ENCODE peak calls at places on chromosome 12, in eight cellular contexts. T is tibial nerve; C is astrocyte; W is cardiac muscle cell; J is heart left ventricle; L is CD4-positive, alpha-beta T cell; K is fibroblast of the aortic adventitia; B is left ventricle myocardium inferior. S is an unnamed sample.

GRCh38 chr12:65673291-65673690 is 151.0 kb upstream of the HMGA2 start:
- DNase-seq in L (no peak), K (no peak), C (no peak), T (no peak), J (no peak), W (no peak), B (no peak), S (no peak)

GRCh38 chr12:85092814-85093370 is 56.7 kb downstream of the LRRIQ1 start:
- DNase-seq in B (no peak), J (no peak), T (no peak), W (no peak), C (no peak), K (no peak), L (no peak), S (no peak)

GRCh38 chr12:953776-954175 is 4.3 kb upstream of the RAD52 start:
- DNase-seq in W (no peak), B (no peak), J (no peak), K (peak; percentile 44), L (no peak), C (peak; percentile 71), T (no peak), S (no peak)

GRCh38 chr12:64066052-64066451 is 156.0 kb downstream of the KICS2 start:
- DNase-seq in J (no peak), B (no peak), W (no peak), K (peak; percentile 64), L (no peak), C (no peak), T (no peak), S (no peak)

GRCh38 chr12:51048601-51049369 is 658 bp downstream of the LETMD1 start:
- DNase-seq in T (no peak), L (no peak), B (no peak), K (no peak), C (no peak), J (no peak), W (peak; percentile 13), S (no peak)

GRCh38 chr12:124608451-124608870 is 41.0 kb upstream of the NCOR2 start:
- DNase-seq in B (no peak), J (no peak), W (no peak), K (no peak), L (no peak), C (no peak), T (no peak), S (peak; percentile 72)

GRCh38 chr12:117890644-117891043 is 78.1 kb downstream of the KSR2 start:
- DNase-seq in C (no peak), J (no peak), K (peak; percentile 32), L (no peak), B (no peak), W (no peak), T (no peak), S (no peak)

GRCh38 chr12:78181544-78182162 is 351.0 kb downstream of the NAV3 start:
- DNase-seq in J (no peak), C (no peak), L (no peak), W (peak; percentile 36), B (no peak), T (no peak), K (peak; percentile 58), S (no peak)

GRCh38 chr12:6215932-6216494 is 15.8 kb downstream of the CD9 start:
- DNase-seq in L (no peak), B (no peak), K (peak; percentile 83), J (no peak), C (peak; percentile 91), T (peak; percentile 58), W (no peak), S (no peak)

GRCh38 chr12:110256780-110257431 is 24.1 kb upstream of the ATP2A2 start:
- DNase-seq in B (peak; percentile 51), T (peak; percentile 28), K (no peak), L (no peak), J (peak; percentile 49), C (no peak), W (no peak), S (peak; percentile 78)

GRCh38 chr12:128583453-128583852 is 240.3 kb downstream of the SLC15A4 start:
- DNase-seq in L (no peak), T (no peak), J (no peak), W (peak; percentile 2), C (no peak), B (no peak), K (no peak), S (no peak)
- TF ChIP-seq CTCF in L (no peak), T (no peak), J (no peak), W (no peak), C (no peak), B (no peak), K (no peak), S (no peak)

GRCh38 chr12:24631691-24632090 is 317.2 kb downstream of the BCAT1 start:
- DNase-seq in L (no peak), W (no peak), T (no peak), J (no peak), B (no peak), C (no peak), K (no peak), S (no peak)

GRCh38 chr12:24625103-24625502 is 323.8 kb downstream of the BCAT1 start:
- DNase-seq in J (no peak), W (no peak), C (no peak), B (no peak), T (no peak), K (no peak), L (no peak), S (no peak)

DNA sequence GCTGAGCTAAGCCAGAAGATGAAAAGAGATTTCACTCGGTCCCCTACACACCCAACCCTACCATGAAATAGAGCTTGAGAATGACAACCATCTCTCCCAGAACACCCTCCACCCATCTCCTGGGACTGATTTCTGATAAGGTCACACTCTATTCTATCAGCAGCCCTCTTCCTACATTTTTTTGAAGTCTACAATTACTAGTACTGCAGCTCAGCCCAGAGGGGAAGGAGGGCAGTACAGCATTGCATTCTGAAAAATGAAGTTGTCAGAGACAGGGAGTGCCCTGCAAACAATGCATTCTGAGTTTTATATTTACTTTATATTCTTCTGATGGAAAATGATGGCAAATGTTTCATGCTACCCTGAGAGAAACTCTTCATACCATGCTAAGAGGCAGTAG is 318.5 kb downstream of the BCAT1 start:
- DNase-seq in J (no peak), K (peak; percentile 6), W (no peak), B (no peak), T (no peak), C (no peak), L (no peak), S (no peak)
- TF ChIP-seq CTCF in J (no peak), K (peak; percentile 23), W (peak; percentile 29), B (no peak), T (no peak), C (peak; percentile 12), L (no peak), S (no peak)

GRCh38 chr12:81081726-81082125 is 3.8 kb downstream of the ACSS3 start:
- DNase-seq in K (no peak), J (no peak), L (no peak), B (no peak), C (peak; percentile 53), W (no peak), T (no peak), S (no peak)
- TF ChIP-seq CTCF in K (no peak), J (no peak), L (no peak), B (no peak), C (no peak), W (no peak), T (no peak), S (no peak)

GRCh38 chr12:53961025-53961761 is 6.5 kb downstream of the HOXC12 start:
- DNase-seq in K (no peak), B (no peak), L (no peak), J (no peak), C (no peak), W (no peak), T (no peak), S (no peak)
- TF ChIP-seq CTCF in K (no peak), B (no peak), L (no peak), J (no peak), C (no peak), W (no peak), T (no peak), S (no peak)

DNA sequence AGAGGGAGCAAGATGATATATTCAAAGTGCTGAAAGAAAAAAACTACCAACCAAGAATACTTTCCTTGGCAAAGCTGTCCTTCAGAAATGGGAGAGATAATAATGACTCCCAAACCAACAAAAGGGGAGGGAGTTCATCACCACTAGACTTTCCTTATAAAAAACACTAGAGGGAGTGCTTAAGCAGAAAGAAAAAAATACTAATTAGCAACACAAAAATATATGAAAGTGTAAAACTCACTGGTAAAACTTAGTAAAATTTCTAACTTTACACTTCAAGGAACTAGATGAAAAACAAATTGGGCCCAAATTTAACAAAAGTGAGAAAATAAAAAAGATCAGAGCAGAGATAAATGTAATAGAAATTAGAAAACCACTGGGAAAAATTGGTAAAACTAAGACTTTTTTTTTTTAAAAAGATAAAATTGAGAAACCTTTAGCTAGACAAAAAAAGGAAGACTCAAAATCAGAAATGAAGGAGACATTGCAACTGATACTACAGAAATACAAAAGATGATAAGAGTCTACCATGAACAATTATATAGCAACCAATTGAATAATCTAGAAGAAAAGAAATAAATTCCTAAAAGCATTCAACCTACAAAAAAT is 60.4 kb upstream of the FAR2 start:
- DNase-seq in W (no peak), B (no peak), T (no peak), C (no peak), J (no peak), L (no peak), K (peak; percentile 37), S (no peak)
- TF ChIP-seq CTCF in W (peak; percentile 57), B (peak; percentile 50), T (peak; percentile 28), C (peak; percentile 46), J (peak; percentile 25), L (peak; percentile 67), K (peak; percentile 45), S (peak; percentile 72)

DNA sequence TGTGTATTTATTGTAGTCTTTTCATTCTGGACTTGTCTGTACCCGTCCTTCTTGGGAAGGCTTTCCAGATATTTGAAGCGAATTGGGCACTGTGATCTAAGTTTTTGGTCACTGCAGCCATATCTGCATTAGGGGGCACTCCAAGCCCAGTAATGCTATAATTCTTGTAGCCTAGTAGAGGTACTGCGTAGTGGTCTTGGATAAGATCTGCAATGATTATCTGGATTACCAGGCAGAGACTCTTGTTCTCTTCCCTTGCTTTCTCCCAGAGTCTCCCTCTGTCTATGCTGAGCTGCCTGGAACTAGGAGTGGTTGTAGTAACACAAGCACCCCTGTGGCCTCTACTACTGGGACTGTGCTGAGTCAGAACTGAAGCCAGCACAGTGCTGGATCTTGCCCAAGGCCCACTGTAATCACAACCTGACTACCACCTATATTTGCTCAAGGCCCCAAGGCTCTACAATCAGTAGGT is 30.0 kb downstream of the SLC38A2 start:
- DNase-seq in B (no peak), W (no peak), T (no peak), L (no peak), J (peak; percentile 31), C (peak; percentile 20), K (peak; percentile 77), S (no peak)
- TF ChIP-seq CTCF in B (peak; percentile 75), W (peak; percentile 47), T (peak; percentile 40), L (peak; percentile 78), J (peak; percentile 76), C (peak; percentile 33), K (peak; percentile 58), S (peak; percentile 61)

DNA sequence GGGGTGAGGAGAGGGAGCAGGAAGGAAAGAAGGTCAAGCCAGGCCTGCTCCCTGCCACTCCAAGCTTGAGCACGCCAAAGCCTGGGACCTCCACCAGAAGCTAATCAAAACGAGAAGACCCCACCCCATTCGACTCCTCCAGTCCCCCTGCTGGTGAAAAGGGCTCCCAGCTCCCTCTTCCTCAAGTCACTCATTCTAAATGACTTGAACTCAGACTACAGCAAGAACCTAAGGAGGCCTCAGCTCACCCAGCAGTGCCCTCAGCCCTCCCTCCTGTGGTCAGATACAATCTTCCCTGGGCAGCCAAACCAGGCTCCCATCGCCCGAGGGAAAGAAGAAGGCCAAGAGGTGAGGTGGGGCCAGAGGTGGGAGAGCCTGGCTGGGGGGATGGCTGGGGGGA is 17.4 kb downstream of the HDAC7 start:
- DNase-seq in W (no peak), K (no peak), T (no peak), L (no peak), C (no peak), J (no peak), B (no peak), S (no peak)
- TF ChIP-seq CTCF in W (peak; percentile 40), K (peak; percentile 51), T (no peak), L (peak; percentile 15), C (peak; percentile 20), J (no peak), B (peak; percentile 22), S (peak; percentile 30)

S was measured in CD14-positive monocyte.